ENCODE peak calls at places on chromosomes 13 and 19, in five cellular contexts. Z is esophagus muscularis mucosa, B is neural progenitor cell, J is Peyer's patch, S is pancreas. P is an unnamed sample. For H3K9me3, the result is how much of the 10 kb centered on the place peaks cover.

GRCh38 chr13:112885782-112886268 is 83.2 kb upstream of the MCF2L start:
- DNase-seq in Z (peak), B (peak), J (peak), S (peak), P (no peak)

GRCh38 chr13:27125357-27126282 is 46.0 kb downstream of the USP12 start:
- DNase-seq in Z (no peak), B (no peak), J (no peak), S (no peak), P (no peak)

GRCh38 chr13:78881746-78882145 is 222.8 kb upstream of the OBI1 start:
- DNase-seq in Z (no peak), B (no peak), J (no peak), S (no peak), P (no peak)

GRCh38 chr13:28478127-28478526 is 16.8 kb downstream of the FLT1 start:
- DNase-seq in Z (no peak), B (no peak), J (no peak), S (no peak), P (no peak)

GRCh38 chr13:97879646-97880297 is 73.7 kb upstream of the IPO5 start:
- DNase-seq in Z (peak), B (no peak), J (no peak), S (no peak), P (no peak)

GRCh38 chr19:5143471-5144411 is 174.8 kb downstream of the KDM4B start:
- DNase-seq in Z (no peak), B (no peak), J (peak), S (peak), P (no peak)

GRCh38 chr19:751501-752341 is 809 bp downstream of the MISP start:
- DNase-seq in Z (no peak), B (no peak), J (peak), S (peak), P (no peak)

GRCh38 chr13:21717817-21718216 is 46.9 kb downstream of the FGF9 start:
- DNase-seq in Z (no peak), B (peak), J (no peak), S (no peak), P (no peak)

GRCh38 chr19:56699552-56699951 is 28.0 kb upstream of the ZNF835 start:
- DNase-seq in Z (no peak), B (no peak), J (no peak), S (no peak), P (no peak)

GRCh38 chr19:33781536-33781935 is 15.1 kb upstream of the KCTD15 start:
- DNase-seq in Z (no peak), B (no peak), J (no peak), S (no peak), P (no peak)

GRCh38 chr13:101398191-101398590 is 18.1 kb downstream of the NALCN start:
- DNase-seq in Z (peak), B (no peak), J (no peak), S (no peak), P (no peak)

GRCh38 chr19:53511933-53512374 is 26.0 kb upstream of the ZNF331 start:
- DNase-seq in Z (no peak), B (peak), J (no peak), S (peak), P (peak)

GRCh38 chr19:11196406-11197287 is 698 bp downstream of the KANK2 start:
- DNase-seq in Z (no peak), B (peak), J (peak), S (peak), P (no peak)

GRCh38 chr13:74796126-74796643 is 662.0 kb upstream of the KLF12 start:
- DNase-seq in Z (no peak), B (no peak), J (no peak), S (no peak), P (no peak)

GRCh38 chr13:74795526-74795925 is 661.3 kb upstream of the KLF12 start:
- DNase-seq in Z (no peak), B (no peak), J (no peak), S (no peak), P (no peak)

GRCh38 chr13:74794147-74794546 is 659.9 kb upstream of the KLF12 start:
- DNase-seq in Z (no peak), B (no peak), J (no peak), S (no peak), P (no peak)

DNA sequence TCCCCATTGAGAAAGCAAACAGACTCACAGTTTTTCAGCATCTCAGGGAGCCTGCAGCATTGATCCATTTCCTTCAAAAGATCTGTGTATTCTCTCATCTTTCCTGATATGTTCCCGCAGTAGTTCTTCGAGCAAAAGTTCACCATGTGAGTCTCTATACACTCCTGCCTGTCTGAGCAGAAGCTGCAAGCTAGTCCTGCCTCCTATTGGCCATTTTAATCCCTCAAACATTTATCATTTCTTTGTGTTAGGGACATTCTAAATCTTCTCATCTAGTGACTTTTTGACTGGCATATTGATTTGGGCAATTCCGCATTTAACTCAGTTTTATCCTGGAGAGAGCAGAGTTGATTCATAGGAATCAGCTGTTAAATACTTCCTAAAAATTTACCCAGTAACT is 660.4 kb upstream of the KLF12 start:
- DNase-seq in Z (no peak), B (no peak), J (no peak), S (no peak), P (no peak)
- TF ChIP-seq CTCF in Z (no peak), B (peak), J (no peak), S (no peak), P (no peak)

DNA sequence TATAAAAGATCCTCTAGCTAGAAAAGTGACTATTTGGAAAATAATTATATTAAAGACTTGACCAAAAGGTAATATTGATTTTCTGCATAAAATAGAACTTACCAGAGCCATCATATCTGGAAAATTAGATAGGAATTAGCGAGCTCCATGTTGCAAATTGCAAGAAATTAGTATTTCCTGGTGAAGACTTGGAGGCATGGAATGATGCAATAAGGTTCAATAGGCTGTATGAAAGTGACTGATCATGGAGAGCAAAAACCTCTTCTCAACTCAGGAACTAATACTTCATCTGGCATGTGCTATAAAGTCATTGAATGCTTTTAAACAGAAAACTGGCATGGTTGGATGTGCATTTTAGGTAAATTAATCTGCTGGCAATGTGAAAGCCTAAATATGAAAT is 66.3 kb upstream of the UFM1 start:
- DNase-seq in Z (no peak), B (no peak), J (no peak), S (no peak), P (no peak)
- H3K9me3 ChIP-seq in Z (under half), B (under half), J (under half), S (under half), P (under half)

DNA sequence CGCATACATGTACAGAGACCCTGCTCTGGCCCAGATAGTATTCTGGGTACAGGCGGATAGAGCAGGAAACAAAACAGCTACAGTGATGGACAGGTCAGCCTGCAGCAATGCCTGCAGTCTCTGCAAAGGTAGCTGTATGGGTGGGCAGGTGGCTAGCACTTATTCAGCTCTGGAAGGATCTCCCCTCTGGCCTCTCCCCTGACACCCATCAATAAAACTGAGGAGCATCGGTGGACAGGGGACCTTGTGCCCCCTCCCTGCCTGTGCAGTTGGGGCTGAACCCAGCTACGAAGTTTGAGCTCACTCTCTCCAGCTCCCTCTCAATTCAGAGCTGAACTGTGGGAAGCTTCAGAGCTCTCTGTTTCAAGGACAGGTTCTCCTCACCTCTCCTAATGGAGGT is 1.6 kb downstream of the ALOX5AP start:
- DNase-seq in Z (no peak), B (no peak), J (no peak), S (no peak), P (no peak)
- H3K27ac ChIP-seq in Z (peak), B (no peak), J (peak), S (peak), P (peak)

GRCh38 chr13:110541526-110541920 is 20.0 kb downstream of the RAB20 start:
- DNase-seq in Z (no peak), B (peak), J (peak), S (no peak), P (no peak)
- TF ChIP-seq CTCF in Z (no peak), B (no peak), J (no peak), S (no peak), P (no peak)

GRCh38 chr13:82305588-82305987 is 1576.7 kb downstream of the SLITRK1 start:
- DNase-seq in Z (no peak), B (no peak), J (no peak), S (no peak), P (no peak)
- H3K9me3 ChIP-seq in Z (under half), B (under half), J (under half), S (under half), P (under half)